ENCODE peak calls at places on chromosomes 6 and 20, in eight cellular contexts. S is dorsolateral prefrontal cortex; D is stimulated activated CD8-positive, alpha-beta memory T cell treated with anti-CD3 and anti-CD28 coated beads, Interleukin-15, amount 100 ng/mL, for 1 hour; P is AG04449; E is stimulated activated CD4-positive, alpha-beta T cell treated with anti-CD3 and anti-CD28 coated beads, Interleukin-12 subunit alpha, Interleukin-12 subunit beta, amount 100 ng/mL, for 48 hours; H is lung; M is AG04450; O is smooth muscle cell of the brain vasculature. Y is an unnamed sample.

GRCh38 chr20:21521596-21522478 is 8.0 kb upstream of the NKX2-2 start:
- DNase-seq in S (no peak), D (no peak), P (no peak), E (no peak), H (no peak), M (no peak), O (no peak), Y (no peak)

GRCh38 chr20:1212607-1213396 is 9.5 kb downstream of the C20orf202 start:
- DNase-seq in S (peak), D (peak), P (peak), E (peak), H (peak), M (peak), O (peak), Y (peak)

GRCh38 chr6:133393891-133394290 is 152.7 kb downstream of the EYA4 start:
- DNase-seq in S (no peak), D (no peak), P (no peak), E (no peak), H (no peak), M (no peak), O (no peak), Y (no peak)

GRCh38 chr20:38171301-38172010 is 6.4 kb upstream of the TGM2 start:
- DNase-seq in S (no peak), D (no peak), P (no peak), E (no peak), H (no peak), M (no peak), O (no peak), Y (no peak)

GRCh38 chr6:84411060-84411629 is 183.7 kb upstream of the CEP162 start:
- DNase-seq in S (no peak), D (no peak), P (peak), E (no peak), H (no peak), M (no peak), O (no peak), Y (no peak)

GRCh38 chr6:20223119-20223518 is 10.8 kb upstream of the MBOAT1 start:
- DNase-seq in S (no peak), D (no peak), P (no peak), E (no peak), H (no peak), M (no peak), O (no peak), Y (no peak)

GRCh38 chr20:64256282-64256947 is 867 bp downstream of the PCMTD2 start:
- DNase-seq in S (no peak), D (no peak), P (no peak), E (no peak), H (no peak), M (no peak), O (no peak), Y (no peak)

GRCh38 chr6:11876934-11877433 is 98.4 kb upstream of the ADTRP start:
- DNase-seq in S (no peak), D (no peak), P (no peak), E (no peak), H (no peak), M (no peak), O (no peak), Y (no peak)

GRCh38 chr6:4607026-4607704 is 169.0 kb upstream of the CDYL start:
- DNase-seq in S (peak), D (no peak), P (no peak), E (no peak), H (no peak), M (peak), O (no peak), Y (no peak)

GRCh38 chr6:165943908-165944307 is 223.7 kb downstream of the TBXT start:
- DNase-seq in S (no peak), D (no peak), P (no peak), E (no peak), H (no peak), M (no peak), O (no peak), Y (no peak)

GRCh38 chr20:63025534-63026331 is 19.0 kb upstream of the BHLHE23 start:
- DNase-seq in S (peak), D (no peak), P (no peak), E (no peak), H (no peak), M (no peak), O (no peak), Y (no peak)

GRCh38 chr6:155795173-155795796 is 339.6 kb upstream of the NOX3 start:
- DNase-seq in S (no peak), D (no peak), P (no peak), E (no peak), H (no peak), M (no peak), O (no peak), Y (no peak)

GRCh38 chr20:57089701-57090144 is 176.7 kb downstream of the BMP7 start:
- DNase-seq in S (peak), D (peak), P (no peak), E (peak), H (peak), M (no peak), O (no peak), Y (no peak)

GRCh38 chr6:157953580-157954091 is 28.0 kb upstream of the SYNJ2 start:
- DNase-seq in S (no peak), D (no peak), P (no peak), E (no peak), H (no peak), M (no peak), O (no peak), Y (no peak)

GRCh38 chr6:116156405-116157326 is 30.7 kb upstream of the COL10A1 start:
- DNase-seq in S (no peak), D (no peak), P (no peak), E (no peak), H (no peak), M (no peak), O (no peak), Y (no peak)

GRCh38 chr20:33311989-33312388 is 29.0 kb downstream of the BPIFB1 start:
- DNase-seq in S (no peak), D (no peak), P (no peak), E (no peak), H (no peak), M (no peak), O (no peak), Y (no peak)

GRCh38 chr20:23654722-23655121 is 17.0 kb upstream of the CST3 start:
- DNase-seq in S (no peak), D (no peak), P (no peak), E (no peak), H (no peak), M (no peak), O (no peak), Y (no peak)

GRCh38 chr6:108541843-108542795 is 18.6 kb upstream of the FOXO3 start:
- DNase-seq in S (peak), D (peak), P (no peak), E (peak), H (peak), M (peak), O (no peak), Y (peak)

GRCh38 chr6:40550096-40550731 is 37.0 kb downstream of the LRFN2 start:
- DNase-seq in S (peak), D (no peak), P (peak), E (peak), H (peak), M (peak), O (peak), Y (no peak)

GRCh38 chr6:29502181-29502580 is 14.4 kb upstream of the MAS1L start:
- DNase-seq in S (no peak), D (no peak), P (no peak), E (no peak), H (peak), M (no peak), O (no peak), Y (no peak)

GRCh38 chr6:125812394-125813231 is 21.9 kb downstream of the NCOA7 start:
- DNase-seq in S (no peak), D (no peak), P (peak), E (no peak), H (no peak), M (peak), O (no peak), Y (no peak)

GRCh38 chr6:147448212-147448611 is 60.3 kb upstream of the SAMD5 start:
- DNase-seq in S (no peak), D (no peak), P (no peak), E (no peak), H (no peak), M (no peak), O (no peak), Y (no peak)

GRCh38 chr6:150492941-150493340 is 106.7 kb upstream of the PLEKHG1 start:
- DNase-seq in S (no peak), D (no peak), P (no peak), E (no peak), H (no peak), M (no peak), O (peak), Y (no peak)

GRCh38 chr6:128135325-128135724 is 234.5 kb upstream of the THEMIS start:
- DNase-seq in S (no peak), D (no peak), P (no peak), E (no peak), H (no peak), M (no peak), O (no peak), Y (no peak)

GRCh38 chr20:39009348-39009747 is 47.2 kb downstream of the DHX35 start:
- DNase-seq in S (no peak), D (no peak), P (no peak), E (no peak), H (no peak), M (no peak), O (no peak), Y (no peak)

GRCh38 chr6:100453701-100454521 is 10.8 kb downstream of the SIM1 start:
- DNase-seq in S (no peak), D (no peak), P (no peak), E (no peak), H (no peak), M (no peak), O (no peak), Y (no peak)

Y was measured in central memory CD8-positive, alpha-beta T cell.